ENCODE peak calls at places on chromosome 20, in eight cellular contexts. G is fibroblast of lung; Q is CD8-positive, alpha-beta T cell; K is upper lobe of right lung; N is NT2/D1; I is iPS DF 6.9; S is effector memory CD4-positive, alpha-beta T cell; U is testis. A is an unnamed sample.

GRCh38 chr20:44411020-44411756 is 55.7 kb downstream of the HNF4A start:
- DNase-seq in G (no peak), Q (no peak), K (no peak), N (no peak), I (no peak), S (no peak), U (no peak), A (no peak)

GRCh38 chr20:20780127-20780822 is 67.8 kb upstream of the RALGAPA2 start:
- DNase-seq in G (no peak), Q (peak; percentile 12), K (peak; percentile 94), N (no peak), I (no peak), S (no peak), U (peak; percentile 23), A (peak; percentile 97)

GRCh38 chr20:45329497-45330319 is 18.5 kb downstream of the SDC4 start:
- DNase-seq in G (no peak), Q (no peak), K (peak; percentile 78), N (no peak), I (no peak), S (no peak), U (no peak), A (no peak)

GRCh38 chr20:11895832-11896484 is 21.7 kb upstream of the BTBD3 start:
- DNase-seq in G (peak; percentile 29), Q (no peak), K (no peak), N (no peak), I (no peak), S (no peak), U (no peak), A (no peak)

GRCh38 chr20:48597521-48598302 is 230.1 kb downstream of the PREX1 start:
- DNase-seq in G (no peak), Q (no peak), K (peak; percentile 51), N (no peak), I (no peak), S (no peak), U (no peak), A (no peak)

GRCh38 chr20:2358006-2358405 is 22.7 kb upstream of the TGM6 start:
- DNase-seq in G (no peak), Q (no peak), K (no peak), N (no peak), I (no peak), S (no peak), U (no peak), A (no peak)

GRCh38 chr20:44643596-44644383 is 7.7 kb downstream of the ADA start:
- DNase-seq in G (peak; percentile 73), Q (peak; percentile 61), K (peak; percentile 78), N (peak; percentile 85), I (no peak), S (peak; percentile 71), U (no peak), A (no peak)

GRCh38 chr20:45578151-45578660 is 878 bp downstream of the WFDC8 start:
- DNase-seq in G (no peak), Q (no peak), K (no peak), N (peak; percentile 73), I (peak; percentile 35), S (no peak), U (no peak), A (no peak)

GRCh38 chr20:50193851-50194830 is 3.5 kb downstream of the CEBPB start:
- DNase-seq in G (peak; percentile 41), Q (no peak), K (peak; percentile 78), N (no peak), I (no peak), S (no peak), U (no peak), A (no peak)

GRCh38 chr20:48769111-48769879 is 58.5 kb downstream of the PREX1 start:
- DNase-seq in G (no peak), Q (peak; percentile 85), K (no peak), N (no peak), I (no peak), S (peak; percentile 78), U (peak; percentile 58), A (no peak)

GRCh38 chr20:54470697-54471096 is 4.7 kb upstream of the DOK5 start:
- DNase-seq in G (no peak), Q (no peak), K (no peak), N (no peak), I (no peak), S (no peak), U (no peak), A (no peak)

GRCh38 chr20:39893013-39893685 is 795.9 kb downstream of the MAFB start:
- DNase-seq in G (peak; percentile 82), Q (no peak), K (no peak), N (peak; percentile 15), I (no peak), S (no peak), U (no peak), A (no peak)

GRCh38 chr20:8808180-8808535 is 260.7 kb upstream of the PLCB4 start:
- DNase-seq in G (no peak), Q (no peak), K (no peak), N (no peak), I (no peak), S (no peak), U (peak; percentile 76), A (no peak)

GRCh38 chr20:46122071-46122470 is 4.0 kb downstream of the CD40 start:
- DNase-seq in G (peak; percentile 35), Q (no peak), K (no peak), N (no peak), I (no peak), S (no peak), U (no peak), A (no peak)

GRCh38 chr20:16013631-16014030 is 559.6 kb downstream of the KIF16B start:
- DNase-seq in G (no peak), Q (no peak), K (no peak), N (no peak), I (no peak), S (no peak), U (no peak), A (peak; percentile 32)

GRCh38 chr20:40638414-40638813 is 50.6 kb downstream of the MAFB start:
- DNase-seq in G (no peak), Q (no peak), K (no peak), N (no peak), I (no peak), S (no peak), U (no peak), A (no peak)

DNA sequence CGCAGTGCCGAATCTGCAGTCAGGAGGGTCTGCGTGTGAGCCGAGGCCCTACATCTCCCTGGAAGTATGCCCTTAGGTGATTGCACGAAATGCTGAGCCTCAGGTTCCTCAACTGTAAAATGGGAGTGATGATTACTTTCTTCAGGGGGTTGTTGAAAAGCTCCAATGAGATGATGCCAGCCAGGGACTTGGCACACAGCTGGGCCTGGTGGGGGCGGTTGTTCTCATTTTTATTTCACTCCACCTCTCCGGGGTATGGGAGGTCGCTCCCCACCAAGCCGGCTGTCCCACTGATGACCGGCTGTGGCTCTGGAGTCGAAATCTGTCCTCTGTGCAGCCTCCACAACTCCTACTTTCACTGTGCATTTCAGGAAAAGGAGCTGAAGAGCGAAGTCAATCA is 8.1 kb downstream of the PCK1 start:
- DNase-seq in G (no peak), Q (no peak), K (no peak), N (no peak), I (no peak), S (no peak), U (no peak), A (no peak)
- H3K27me3 ChIP-seq in G (no peaks in the 10 kb centered on the region), Q (peaks cover 4% of the 10 kb centered on the region), K (peaks cover 8% of the 10 kb centered on the region), N (peaks cover 4% of the 10 kb centered on the region), I (no peaks in the 10 kb centered on the region), S (no peaks in the 10 kb centered on the region), U (no peaks in the 10 kb centered on the region), A (no peaks in the 10 kb centered on the region)

DNA sequence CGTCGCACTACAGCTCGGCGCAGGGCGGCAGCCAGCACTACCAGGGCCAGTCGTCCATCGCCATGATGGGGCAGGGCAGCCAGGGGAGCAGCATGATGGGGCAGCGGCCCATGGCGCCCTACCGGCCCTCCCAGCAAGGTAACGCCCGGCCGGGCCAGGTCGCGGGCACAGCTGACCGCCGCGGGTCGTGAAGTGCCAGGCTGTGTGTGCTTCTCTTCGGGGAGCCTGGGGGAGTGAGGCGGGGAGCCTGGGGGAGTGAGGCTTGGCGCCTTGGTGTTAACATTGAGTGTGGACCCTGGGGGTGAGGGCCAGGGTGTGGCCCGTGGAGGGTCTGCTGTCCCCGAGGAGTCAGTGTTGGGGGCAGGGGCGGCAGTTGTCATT is 19.4 kb upstream of the MTG2 start:
- DNase-seq in G (no peak), Q (no peak), K (no peak), N (no peak), I (no peak), S (no peak), U (no peak), A (no peak)
- H3K27me3 ChIP-seq in G (no peaks in the 10 kb centered on the region), Q (no peaks in the 10 kb centered on the region), K (no peaks in the 10 kb centered on the region), N (no peaks in the 10 kb centered on the region), I (no peaks in the 10 kb centered on the region), S (no peaks in the 10 kb centered on the region), U (no peaks in the 10 kb centered on the region), A (no peaks in the 10 kb centered on the region)

GRCh38 chr20:24423794-24424307 is 45.6 kb upstream of the SYNDIG1 start:
- DNase-seq in G (no peak), Q (no peak), K (no peak), N (no peak), I (no peak), S (no peak), U (no peak), A (no peak)

GRCh38 chr20:24423291-24423690 is 46.1 kb upstream of the SYNDIG1 start:
- DNase-seq in G (no peak), Q (no peak), K (no peak), N (no peak), I (no peak), S (no peak), U (no peak), A (no peak)

GRCh38 chr20:24421071-24421470 is 48.4 kb upstream of the SYNDIG1 start:
- DNase-seq in G (no peak), Q (no peak), K (no peak), N (no peak), I (no peak), S (no peak), U (no peak), A (no peak)

GRCh38 chr20:24420567-24420966 is 48.9 kb upstream of the SYNDIG1 start:
- DNase-seq in G (no peak), Q (no peak), K (no peak), N (no peak), I (no peak), S (no peak), U (no peak), A (no peak)

DNA sequence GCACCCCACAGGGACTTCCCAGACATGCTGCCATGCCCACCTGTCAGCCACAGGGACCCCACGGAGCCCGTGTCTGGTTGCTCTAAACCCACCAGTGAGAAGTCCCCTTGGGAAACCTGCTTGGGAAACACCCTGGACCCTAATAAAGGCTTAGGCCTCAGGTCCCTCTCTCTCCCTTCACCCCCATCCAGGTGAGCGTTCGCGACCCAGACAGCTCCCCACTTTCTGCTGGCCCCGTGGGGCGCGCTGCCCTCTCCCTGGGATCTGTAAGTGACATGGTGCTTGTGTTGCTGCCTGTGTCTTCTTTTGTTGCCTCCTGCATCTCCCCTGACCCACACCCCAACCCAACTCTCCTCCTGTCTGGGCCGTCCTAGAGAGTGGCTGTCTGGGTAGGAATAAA is 47.1 kb upstream of the SYNDIG1 start:
- DNase-seq in G (no peak), Q (no peak), K (no peak), N (no peak), I (no peak), S (no peak), U (no peak), A (no peak)
- H3K27me3 ChIP-seq in G (no peaks in the 10 kb centered on the region), Q (no peaks in the 10 kb centered on the region), K (no peaks in the 10 kb centered on the region), N (no peaks in the 10 kb centered on the region), I (no peaks in the 10 kb centered on the region), S (no peaks in the 10 kb centered on the region), U (no peaks in the 10 kb centered on the region), A (no peaks in the 10 kb centered on the region)

DNA sequence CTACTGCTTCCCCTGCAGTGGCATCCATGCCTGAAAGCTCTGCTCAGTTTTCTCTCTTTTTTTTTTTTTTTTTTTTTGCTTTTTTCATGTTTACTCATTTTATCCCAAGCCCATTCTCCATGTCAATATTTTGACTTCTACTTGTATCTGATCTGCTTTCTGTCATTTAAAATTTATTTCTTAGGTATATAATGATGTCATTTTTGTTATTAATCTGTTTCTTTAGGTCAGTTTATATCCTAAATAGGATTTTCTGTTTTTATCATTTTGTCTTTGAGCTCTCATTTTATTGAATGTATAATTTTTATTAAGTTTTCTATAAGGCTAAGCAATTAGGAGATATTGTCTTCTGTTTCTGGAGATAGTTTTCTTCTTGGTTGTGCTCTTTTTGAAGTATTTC is 138.5 kb upstream of the PMEPA1 start:
- DNase-seq in G (no peak), Q (no peak), K (no peak), N (no peak), I (no peak), S (no peak), U (no peak), A (no peak)
- H3K27me3 ChIP-seq in G (no peaks in the 10 kb centered on the region), Q (no peaks in the 10 kb centered on the region), K (no peaks in the 10 kb centered on the region), N (no peaks in the 10 kb centered on the region), I (no peaks in the 10 kb centered on the region), S (no peaks in the 10 kb centered on the region), U (no peaks in the 10 kb centered on the region), A (no peaks in the 10 kb centered on the region)

A was measured in Karpas-422.